ENCODE peak calls at places on chromosomes 16 and 17, in eight cellular contexts. A is pancreas, D is neural progenitor cell, J is body of pancreas, X is mesenchymal stem cell, L is prostate gland, E is suprapubic skin, U is right lobe of liver. Y is an unnamed sample. For H3K4me1, the result is how much of the 10 kb centered on the place peaks cover.

GRCh38 chr17:78332991-78333390 is 26.9 kb downstream of the SOCS3 start:
- DNase-seq in L (no peak), J (no peak), D (no peak), E (no peak), X (no peak), A (no peak), U (no peak), Y (no peak)

GRCh38 chr17:57496382-57496781 is 240.1 kb downstream of the MSI2 start:
- DNase-seq in U (no peak), J (no peak), A (no peak), D (no peak), E (no peak), L (no peak), X (no peak), Y (peak)

GRCh38 chr17:6172642-6173330 is 102.6 kb downstream of the WSCD1 start:
- DNase-seq in J (no peak), L (no peak), E (no peak), X (no peak), A (no peak), D (peak), U (no peak), Y (no peak)

GRCh38 chr17:56891751-56892150 is 22.1 kb downstream of the TRIM25 start:
- DNase-seq in E (peak), L (no peak), X (no peak), A (no peak), D (peak), J (peak), U (no peak), Y (no peak)

GRCh38 chr16:80114699-80115098 is 426.1 kb upstream of the DYNLRB2 start:
- DNase-seq in D (no peak), J (no peak), E (no peak), X (no peak), U (no peak), L (no peak), A (no peak), Y (no peak)

GRCh38 chr16:25140459-25140858 is 28.9 kb downstream of the LCMT1 start:
- DNase-seq in L (no peak), X (no peak), A (no peak), D (no peak), J (no peak), U (no peak), E (no peak), Y (no peak)

GRCh38 chr17:7589204-7589868 is 558 bp downstream of the SOX15 start:
- DNase-seq in L (peak), E (peak), D (peak), J (peak), X (peak), U (peak), A (peak), Y (peak)

GRCh38 chr17:79777844-79778503 is at the start of gene CBX2:
- DNase-seq in L (peak), X (peak), D (peak), E (no peak), U (peak), A (peak), J (peak), Y (peak)

GRCh38 chr16:1961651-1962067 is 2.3 kb downstream of the NDUFB10 start:
- DNase-seq in D (no peak), J (no peak), E (no peak), X (no peak), A (no peak), U (no peak), L (no peak), Y (no peak)

GRCh38 chr16:87346517-87347060 is 29.4 kb upstream of the C16orf95 start:
- DNase-seq in J (no peak), A (no peak), E (no peak), U (no peak), L (no peak), D (no peak), X (no peak), Y (no peak)

GRCh38 chr17:65551641-65552040 is 9.8 kb downstream of the AXIN2 start:
- DNase-seq in U (no peak), A (no peak), E (no peak), D (no peak), X (no peak), J (no peak), L (no peak), Y (no peak)

GRCh38 chr17:12320286-12320685 is 299.6 kb downstream of the MAP2K4 start:
- DNase-seq in L (no peak), D (no peak), X (peak), A (no peak), U (no peak), J (no peak), E (no peak), Y (no peak)

GRCh38 chr16:67565470-67566100 is 3.3 kb downstream of the CTCF start:
- DNase-seq in L (no peak), X (no peak), E (no peak), D (no peak), A (no peak), J (no peak), U (no peak), Y (peak)

GRCh38 chr16:71807905-71808592 is 585 bp downstream of the AP1G1 start:
- DNase-seq in L (peak), E (no peak), A (peak), D (peak), U (no peak), J (peak), X (peak), Y (peak)

GRCh38 chr17:31269597-31269996 is 27.4 kb downstream of the OMG start:
- DNase-seq in U (no peak), D (peak), J (peak), L (no peak), A (no peak), X (peak), E (no peak), Y (no peak)

GRCh38 chr16:526181-527014 is 1.1 kb upstream of the CAPN15 start:
- DNase-seq in U (no peak), J (peak), E (no peak), A (peak), X (peak), L (no peak), D (peak), Y (peak)

DNA sequence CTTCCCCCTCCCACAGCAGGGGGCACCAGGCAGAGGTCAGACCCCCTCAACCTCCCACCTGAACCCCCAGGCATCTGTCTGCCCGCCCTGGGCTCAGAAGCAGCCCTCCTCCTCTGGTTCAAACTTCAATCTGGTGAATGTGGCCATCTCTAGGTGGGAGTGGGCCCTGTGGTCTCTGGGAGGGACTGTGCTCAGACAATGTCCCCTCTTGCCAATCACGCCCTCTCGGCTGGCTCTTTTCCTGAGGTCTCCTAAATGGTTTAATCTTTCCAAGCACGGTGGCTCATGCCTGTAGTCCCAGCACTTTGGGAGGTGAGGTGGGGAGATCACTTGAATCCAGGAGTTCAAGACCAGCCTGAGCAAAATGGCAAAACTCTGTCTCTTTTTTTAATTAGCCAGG is 15.2 kb downstream of the LITAF start:
- DNase-seq in E (no peak), D (no peak), L (no peak), X (no peak), U (no peak), J (no peak), A (no peak), Y (no peak)
- H3K4me1 ChIP-seq in E (under half), D (under half), L (under half), X (under half), U (under half), J (under half), A (under half), Y (under half)

GRCh38 chr17:61411114-61411943 is 11.7 kb downstream of the TBX2 start:
- DNase-seq in X (peak), A (peak), J (peak), U (peak), D (peak), L (peak), E (peak), Y (peak)

GRCh38 chr17:61414141-61414935 is 14.7 kb downstream of the TBX2 start:
- DNase-seq in E (peak), U (peak), A (no peak), D (no peak), L (peak), X (no peak), J (no peak), Y (peak)

GRCh38 chr17:61413654-61414133 is 14.1 kb downstream of the TBX2 start:
- DNase-seq in X (no peak), U (no peak), E (peak), L (no peak), D (no peak), A (no peak), J (no peak), Y (peak)

GRCh38 chr17:61411944-61412859 is 12.6 kb downstream of the TBX2 start:
- DNase-seq in U (peak), E (peak), J (peak), X (peak), L (peak), D (peak), A (peak), Y (peak)

GRCh38 chr17:61412860-61413653 is 13.4 kb downstream of the TBX2 start:
- DNase-seq in D (peak), J (no peak), E (peak), U (no peak), A (no peak), X (no peak), L (no peak), Y (peak)
- H3K27ac ChIP-seq in D (no peak), J (no peak), E (peak), U (peak), A (no peak), X (no peak), L (peak), Y (peak)

DNA sequence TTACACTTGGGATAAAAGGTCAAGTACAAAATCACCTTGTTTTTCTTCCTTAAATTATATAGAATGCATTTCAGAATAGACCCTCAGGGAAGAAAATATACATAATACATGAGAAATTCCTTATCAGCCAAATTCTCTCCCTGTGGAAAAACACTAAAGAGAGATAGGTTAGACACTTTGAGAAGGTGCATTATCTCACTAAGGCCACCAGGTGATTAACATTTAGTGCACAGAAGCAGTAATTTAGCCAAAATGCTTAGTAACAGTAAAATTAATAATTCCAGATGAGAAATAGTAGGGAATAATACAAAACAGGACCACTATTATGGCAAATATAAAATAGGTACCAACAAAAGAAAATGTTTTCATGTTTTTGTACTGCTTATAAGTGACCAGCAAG is 185.3 kb upstream of the C17orf78 start:
- DNase-seq in E (no peak), U (no peak), L (no peak), A (no peak), X (no peak), D (no peak), J (no peak), Y (no peak)
- H3K4me3 ChIP-seq in E (no peak), U (no peak), L (no peak), A (no peak), X (no peak), D (no peak), J (no peak), Y (no peak)

DNA sequence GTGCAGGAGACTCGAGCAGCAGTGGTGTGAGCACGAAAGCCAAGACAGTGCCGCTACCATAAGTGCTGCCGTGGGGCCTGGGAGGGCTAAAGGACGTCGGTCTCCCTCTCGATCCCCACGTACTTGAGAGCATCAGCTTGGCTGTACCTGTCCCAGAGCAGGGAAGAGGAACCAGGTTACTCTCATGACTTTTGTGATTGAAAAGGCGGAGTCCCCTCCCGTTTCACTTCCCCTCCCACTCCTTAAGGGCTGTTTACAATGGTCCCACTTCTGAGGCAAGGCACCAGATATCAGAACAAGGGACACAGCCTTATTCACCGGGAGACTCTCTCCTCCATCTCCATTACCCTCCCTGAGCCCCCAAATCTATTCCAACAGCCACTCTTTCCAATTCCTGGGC is 20.1 kb downstream of the CNTNAP1 start:
- DNase-seq in L (no peak), A (no peak), U (no peak), X (no peak), J (no peak), D (no peak), E (no peak), Y (no peak)
- H3K4me1 ChIP-seq in L (under half), A (under half), U (under half), X (under half), J (under half), D (under half), E (under half), Y (under half)

GRCh38 chr16:27245276-27246231 is 23.0 kb downstream of the NSMCE1 start:
- DNase-seq in U (no peak), E (no peak), A (no peak), X (peak), J (no peak), L (no peak), D (no peak), Y (peak)
- H3K27ac ChIP-seq in U (peak), E (peak), A (no peak), X (peak), J (no peak), L (peak), D (no peak), Y (peak)

GRCh38 chr17:40820228-40820838 is 2.1 kb downstream of the KRT10 start:
- DNase-seq in J (no peak), D (no peak), U (no peak), X (no peak), L (no peak), A (no peak), E (no peak), Y (no peak)
- H3K4me3 ChIP-seq in J (no peak), D (peak), U (no peak), X (peak), L (no peak), A (no peak), E (peak), Y (no peak)

Y was measured in sigmoid colon.